ENCODE peak calls at places on chromosomes 7 and 10, in nine cellular contexts. U, X, M, L, I, O, V, W and Z are unnamed samples.

GRCh38 chr7:33536398-33536797 is 368.9 kb upstream of the BMPER start:
- DNase-seq in U (no peak), X (no peak), M (no peak), L (no peak), I (no peak), O (no peak), V (no peak), W (no peak), Z (no peak)

GRCh38 chr7:75738604-75738974 is at the start of gene HIP1:
- DNase-seq in U (no peak), X (no peak), M (no peak), L (no peak), I (no peak), O (no peak), V (no peak), W (no peak), Z (no peak)

GRCh38 chr10:112775347-112775746 is 174.7 kb upstream of the TCF7L2 start:
- DNase-seq in U (no peak), X (no peak), M (no peak), L (no peak), I (peak; percentile 31), O (no peak), V (no peak), W (no peak), Z (no peak)

GRCh38 chr7:132424821-132425739 is 151.2 kb downstream of the PLXNA4 start:
- DNase-seq in U (no peak), X (no peak), M (no peak), L (no peak), I (no peak), O (no peak), V (peak; percentile 67), W (no peak), Z (no peak)

GRCh38 chr7:142892941-142893340 is 7.4 kb upstream of the TRPV6 start:
- DNase-seq in U (no peak), X (no peak), M (no peak), L (no peak), I (no peak), O (no peak), V (no peak), W (no peak), Z (no peak)

GRCh38 chr10:88386878-88387773 is 196.0 kb downstream of the RNLS start:
- DNase-seq in U (peak; percentile 70), X (no peak), M (peak; percentile 29), L (no peak), I (peak; percentile 45), O (peak; percentile 73), V (peak; percentile 76), W (peak; percentile 21), Z (peak; percentile 1)

GRCh38 chr10:44386546-44387052 is 1.7 kb upstream of the CXCL12 start:
- DNase-seq in U (peak; percentile 79), X (peak; percentile 38), M (peak; percentile 64), L (no peak), I (peak; percentile 89), O (peak; percentile 42), V (peak; percentile 86), W (peak; percentile 73), Z (no peak)

GRCh38 chr7:74236284-74236683 is 17.9 kb downstream of the RFC2 start:
- DNase-seq in U (no peak), X (no peak), M (no peak), L (no peak), I (no peak), O (peak; percentile 38), V (no peak), W (no peak), Z (no peak)

GRCh38 chr10:112716924-112717348 is 233.1 kb upstream of the TCF7L2 start:
- DNase-seq in U (no peak), X (peak; percentile 14), M (peak; percentile 73), L (no peak), I (peak; percentile 10), O (peak; percentile 70), V (no peak), W (no peak), Z (no peak)

GRCh38 chr7:98826811-98827231 is 43.0 kb downstream of the TMEM130 start:
- DNase-seq in U (no peak), X (no peak), M (no peak), L (no peak), I (peak; percentile 31), O (peak; percentile 15), V (peak; percentile 48), W (no peak), Z (no peak)

GRCh38 chr10:11068861-11069633 is 51.4 kb downstream of the CELF2 start:
- DNase-seq in U (no peak), X (no peak), M (no peak), L (no peak), I (no peak), O (peak; percentile 34), V (no peak), W (no peak), Z (no peak)

GRCh38 chr10:132297521-132297920 is 10.2 kb downstream of the STK32C start:
- DNase-seq in U (no peak), X (no peak), M (no peak), L (no peak), I (no peak), O (no peak), V (peak; percentile 69), W (no peak), Z (no peak)

GRCh38 chr7:28062197-28062988 is 118.2 kb downstream of the JAZF1 start:
- DNase-seq in U (peak; percentile 64), X (peak; percentile 21), M (peak; percentile 89), L (no peak), I (peak; percentile 61), O (peak; percentile 65), V (peak; percentile 93), W (peak; percentile 91), Z (peak; percentile 39)

GRCh38 chr7:154928136-154929005 is 74.6 kb downstream of the PAXIP1 start:
- DNase-seq in U (no peak), X (peak; percentile 25), M (peak; percentile 85), L (peak; percentile 12), I (peak; percentile 93), O (peak; percentile 97), V (peak; percentile 59), W (peak; percentile 29), Z (peak; percentile 76)

GRCh38 chr7:100211342-100211780 is 8.4 kb upstream of the PVRIG start:
- DNase-seq in U (no peak), X (no peak), M (no peak), L (no peak), I (no peak), O (no peak), V (no peak), W (no peak), Z (no peak)

GRCh38 chr10:51706225-51706624 is 6.8 kb upstream of the CSTF2T start:
- DNase-seq in U (no peak), X (no peak), M (no peak), L (no peak), I (peak; percentile 62), O (peak; percentile 10), V (no peak), W (no peak), Z (no peak)

GRCh38 chr7:106824458-106824857 is 40.6 kb upstream of the PIK3CG start:
- DNase-seq in U (no peak), X (no peak), M (peak; percentile 79), L (no peak), I (peak; percentile 21), O (peak; percentile 20), V (no peak), W (peak; percentile 51), Z (no peak)

GRCh38 chr7:140672382-140673062 is at the start of gene ADCK2:
- DNase-seq in U (peak; percentile 96), X (peak; percentile 19), M (peak; percentile 48), L (peak; percentile 60), I (peak; percentile 86), O (no peak), V (peak; percentile 84), W (peak; percentile 63), Z (peak; percentile 42)

GRCh38 chr7:8178353-8178752 is 83.6 kb downstream of the ICA1 start:
- DNase-seq in U (no peak), X (no peak), M (no peak), L (no peak), I (no peak), O (peak; percentile 13), V (no peak), W (no peak), Z (no peak)

GRCh38 chr7:28996836-28997235 is 38.7 kb upstream of the TRIL start:
- DNase-seq in U (no peak), X (no peak), M (peak; percentile 35), L (no peak), I (no peak), O (no peak), V (no peak), W (no peak), Z (no peak)

GRCh38 chr7:131218727-131219128 is 108.9 kb upstream of the MKLN1 start:
- DNase-seq in U (no peak), X (no peak), M (no peak), L (no peak), I (no peak), O (no peak), V (no peak), W (no peak), Z (no peak)

GRCh38 chr10:92567952-92568600 is 5.8 kb downstream of the IDE start:
- DNase-seq in U (no peak), X (no peak), M (peak; percentile 79), L (no peak), I (peak; percentile 31), O (peak; percentile 37), V (peak; percentile 9), W (no peak), Z (no peak)

GRCh38 chr10:114306116-114306973 is 67.3 kb downstream of the VWA2 start:
- DNase-seq in U (no peak), X (peak; percentile 86), M (peak; percentile 98), L (no peak), I (peak; percentile 94), O (peak; percentile 99), V (no peak), W (peak; percentile 4), Z (no peak)

GRCh38 chr10:62961951-62962523 is 145.9 kb upstream of the EGR2 start:
- DNase-seq in U (no peak), X (no peak), M (peak; percentile 29), L (no peak), I (peak; percentile 24), O (peak; percentile 21), V (no peak), W (no peak), Z (no peak)

GRCh38 chr10:71367279-71367678 is 29.4 kb upstream of the CDH23 start:
- DNase-seq in U (no peak), X (no peak), M (peak; percentile 44), L (no peak), I (no peak), O (no peak), V (no peak), W (no peak), Z (no peak)

GRCh38 chr10:35875281-35875680 is 233.2 kb upstream of the FZD8 start:
- DNase-seq in U (no peak), X (no peak), M (no peak), L (no peak), I (no peak), O (no peak), V (peak; percentile 69), W (no peak), Z (no peak)

GRCh38 chr7:155533120-155533826 is 13.1 kb downstream of the CNPY1 start:
- DNase-seq in U (peak; percentile 47), X (no peak), M (no peak), L (no peak), I (no peak), O (no peak), V (peak; percentile 38), W (no peak), Z (peak; percentile 79)

GRCh38 chr10:46549171-46550075 is 7.0 kb downstream of the GPRIN2 start:
- DNase-seq in U (no peak), X (no peak), M (no peak), L (no peak), I (no peak), O (no peak), V (no peak), W (peak; percentile 4), Z (no peak)

GRCh38 chr10:68047554-68048327 is 27.3 kb downstream of the HERC4 start:
- DNase-seq in U (no peak), X (no peak), M (no peak), L (no peak), I (no peak), O (no peak), V (no peak), W (no peak), Z (no peak)

GRCh38 chr7:138833596-138833995 is 35.6 kb upstream of the ATP6V0A4 start:
- DNase-seq in U (no peak), X (no peak), M (no peak), L (no peak), I (no peak), O (no peak), V (no peak), W (no peak), Z (no peak)

GRCh38 chr10:46223064-46223480 is 63.7 kb upstream of the ANTXRL start:
- DNase-seq in U (no peak), X (no peak), M (no peak), L (no peak), I (no peak), O (no peak), V (no peak), W (peak; percentile 44), Z (no peak)